ENCODE peak calls at places on chromosome 15, in four cellular contexts. F is tibial nerve, T is stomach, K is transverse colon. M is an unnamed sample.
A peak's percentile ranks its signal among the peaks of the same experiment; 100 is the strongest.

GRCh38 chr15:80003934-80004472 is 33.0 kb upstream of the BCL2A1 start:
- DNase-seq in F (no peak), T (no peak), K (no peak), M (no peak)

GRCh38 chr15:51781506-51781905 is 30.1 kb downstream of the TMOD2 start:
- DNase-seq in F (no peak), T (no peak), K (no peak), M (no peak)

GRCh38 chr15:27850961-27851636 is 248.0 kb downstream of the OCA2 start:
- DNase-seq in F (no peak), T (peak; percentile 7), K (no peak), M (no peak)

GRCh38 chr15:31457631-31458526 is 131.2 kb downstream of the KLF13 start:
- DNase-seq in F (no peak), T (peak; percentile 23), K (no peak), M (no peak)

GRCh38 chr15:96273317-96274086 is 57.0 kb upstream of the NR2F2 start:
- DNase-seq in F (no peak), T (no peak), K (no peak), M (no peak)

GRCh38 chr15:29018406-29018805 is 132.6 kb downstream of the APBA2 start:
- DNase-seq in F (no peak), T (peak; percentile 8), K (no peak), M (no peak)

GRCh38 chr15:53694534-53694874 is 65.0 kb downstream of the WDR72 start:
- DNase-seq in F (no peak), T (no peak), K (no peak), M (no peak)

GRCh38 chr15:38195191-38195901 is 57.3 kb upstream of the SPRED1 start:
- DNase-seq in F (no peak), T (no peak), K (no peak), M (no peak)

GRCh38 chr15:93041159-93041547 is 47.9 kb downstream of the RGMA start:
- DNase-seq in F (no peak), T (no peak), K (no peak), M (no peak)

GRCh38 chr15:88664151-88664778 is 25.4 kb downstream of the ISG20 start:
- DNase-seq in F (no peak), T (peak; percentile 43), K (no peak), M (peak; percentile 55)

GRCh38 chr15:71730277-71731144 is 79.8 kb upstream of the NR2E3 start:
- DNase-seq in F (peak; percentile 73), T (peak; percentile 49), K (peak; percentile 44), M (no peak)

GRCh38 chr15:70526221-70526973 is 237.0 kb downstream of the UACA start:
- DNase-seq in F (peak; percentile 65), T (no peak), K (peak; percentile 33), M (no peak)

GRCh38 chr15:70357453-70357852 is 259.7 kb upstream of the TLE3 start:
- DNase-seq in F (no peak), T (no peak), K (no peak), M (no peak)

GRCh38 chr15:89367485-89368451 is 33.1 kb upstream of the POLG start:
- DNase-seq in F (no peak), T (no peak), K (no peak), M (no peak)

GRCh38 chr15:100981086-100981485 is 61.9 kb downstream of the LRRK1 start:
- DNase-seq in F (no peak), T (no peak), K (no peak), M (no peak)

GRCh38 chr15:89971592-89971997 is 29.5 kb upstream of the ZNF710 start:
- DNase-seq in F (no peak), T (peak; percentile 66), K (peak; percentile 73), M (no peak)

GRCh38 chr15:67680645-67681044 is 138.1 kb downstream of the MAP2K5 start:
- DNase-seq in F (no peak), T (no peak), K (no peak), M (no peak)

GRCh38 chr15:77075528-77075927 is 4.6 kb upstream of the TSPAN3 start:
- DNase-seq in F (no peak), T (peak; percentile 50), K (no peak), M (no peak)

GRCh38 chr15:93020976-93021772 is 67.8 kb downstream of the RGMA start:
- DNase-seq in F (no peak), T (no peak), K (no peak), M (no peak)

GRCh38 chr15:60751985-60752952 is 273.3 kb upstream of the ICE2 start:
- DNase-seq in F (peak; percentile 41), T (peak; percentile 35), K (peak; percentile 29), M (peak; percentile 88)

GRCh38 chr15:85757939-85758654 is 36.6 kb downstream of the KLHL25 start:
- DNase-seq in F (no peak), T (no peak), K (no peak), M (peak; percentile 56)

GRCh38 chr15:78033864-78034263 is 43.6 kb downstream of the TBC1D2B start:
- DNase-seq in F (no peak), T (peak; percentile 43), K (no peak), M (no peak)

GRCh38 chr15:84023636-84024035 is 211.9 kb upstream of the GOLGA6L4 start:
- DNase-seq in F (peak; percentile 38), T (no peak), K (peak; percentile 15), M (no peak)

GRCh38 chr15:32709295-32710033 is 8.3 kb upstream of the GREM1 start:
- DNase-seq in F (no peak), T (no peak), K (no peak), M (no peak)

GRCh38 chr15:32706704-32707103 is 11.1 kb upstream of the GREM1 start:
- DNase-seq in F (no peak), T (no peak), K (no peak), M (no peak)

GRCh38 chr15:32701863-32702262 is 15.9 kb upstream of the GREM1 start:
- DNase-seq in F (no peak), T (no peak), K (no peak), M (no peak)

GRCh38 chr15:32704343-32705076 is 13.3 kb upstream of the GREM1 start:
- DNase-seq in F (no peak), T (no peak), K (no peak), M (no peak)

DNA sequence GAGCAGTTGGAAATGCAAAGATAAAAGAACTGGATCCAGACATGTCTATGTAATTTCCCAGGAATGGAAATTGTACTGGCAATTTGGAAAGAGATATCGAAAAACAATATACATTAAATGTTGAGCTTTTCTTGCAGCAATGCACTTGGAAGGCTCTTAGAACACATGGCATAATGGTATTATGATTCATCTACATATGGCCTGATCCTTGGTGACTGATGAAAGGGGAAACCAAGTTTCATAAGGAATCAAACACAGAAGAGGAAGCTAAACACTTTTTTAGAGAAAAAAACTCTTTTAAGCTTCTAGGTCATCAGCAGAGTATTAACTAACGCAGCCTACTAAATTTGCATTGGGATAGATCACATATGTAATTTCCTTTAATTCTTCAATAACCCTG is 12.4 kb upstream of the GREM1 start:
- DNase-seq in F (no peak), T (no peak), K (no peak), M (no peak)
- H3K4me3 ChIP-seq in F (no peak overlapping the region), T (no peak overlapping the region), K (no peak overlapping the region), M (no peak overlapping the region)

GRCh38 chr15:87608238-87609028 is 648.1 kb downstream of the NTRK3 start:
- DNase-seq in F (no peak), T (no peak), K (no peak), M (no peak)
- TF ChIP-seq EP300 in F (no peak), T (no peak), K (no peak), M (no peak)

GRCh38 chr15:41558400-41559238 is at the start of gene TYRO3:
- DNase-seq in F (peak; percentile 43), T (peak; percentile 65), K (peak; percentile 66), M (peak; percentile 80)

GRCh38 chr15:41557673-41558399 is 1.2 kb upstream of the TYRO3 start:
- DNase-seq in F (peak; percentile 34), T (peak; percentile 69), K (peak; percentile 60), M (peak; percentile 78)

GRCh38 chr15:41561104-41561776 is 2.2 kb downstream of the TYRO3 start:
- DNase-seq in F (no peak), T (no peak), K (no peak), M (no peak)

GRCh38 chr15:41559489-41560177 is 621 bp downstream of the TYRO3 start:
- DNase-seq in F (no peak), T (no peak), K (no peak), M (no peak)

GRCh38 chr15:41559239-41559488 is 152 bp downstream of the TYRO3 start:
- DNase-seq in F (no peak), T (no peak), K (no peak), M (no peak)
- H3K4me3 ChIP-seq in F (peak overlapping the region; percentile 49), T (peak overlapping the region; percentile 73), K (peak overlapping the region; percentile 63), M (peak overlapping the region; percentile 58)

GRCh38 chr15:44426975-44427755 is at the start of gene CTDSPL2:
- DNase-seq in F (peak; percentile 92), T (peak; percentile 98), K (peak; percentile 98), M (peak; percentile 99)
- TF ChIP-seq EP300 in F (peak; percentile 51), T (no peak), K (no peak), M (no peak)

DNA sequence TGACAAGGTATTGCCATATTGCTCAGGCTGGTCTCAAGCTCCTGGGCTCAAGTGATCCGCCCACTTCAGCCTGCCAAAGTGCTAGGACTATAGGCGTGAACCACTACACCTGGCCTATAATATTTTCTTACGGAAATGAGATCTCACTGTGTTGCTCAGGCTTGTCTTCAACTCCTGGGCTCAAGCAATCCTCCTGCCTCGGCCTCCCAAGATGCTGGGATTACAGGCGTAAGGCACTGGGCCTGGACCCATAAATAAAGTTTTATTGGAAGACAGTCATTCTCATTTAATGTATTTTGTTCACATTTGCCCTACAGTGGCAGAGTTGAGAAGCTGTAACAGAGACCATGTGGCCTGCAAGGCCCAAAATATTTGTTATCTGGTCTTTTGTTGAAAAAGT is 142.1 kb downstream of the RBPMS2 start:
- DNase-seq in F (no peak), T (no peak), K (no peak), M (no peak)
- H3K4me3 ChIP-seq in F (no peak overlapping the region), T (no peak overlapping the region), K (no peak overlapping the region), M (no peak overlapping the region)

DNA sequence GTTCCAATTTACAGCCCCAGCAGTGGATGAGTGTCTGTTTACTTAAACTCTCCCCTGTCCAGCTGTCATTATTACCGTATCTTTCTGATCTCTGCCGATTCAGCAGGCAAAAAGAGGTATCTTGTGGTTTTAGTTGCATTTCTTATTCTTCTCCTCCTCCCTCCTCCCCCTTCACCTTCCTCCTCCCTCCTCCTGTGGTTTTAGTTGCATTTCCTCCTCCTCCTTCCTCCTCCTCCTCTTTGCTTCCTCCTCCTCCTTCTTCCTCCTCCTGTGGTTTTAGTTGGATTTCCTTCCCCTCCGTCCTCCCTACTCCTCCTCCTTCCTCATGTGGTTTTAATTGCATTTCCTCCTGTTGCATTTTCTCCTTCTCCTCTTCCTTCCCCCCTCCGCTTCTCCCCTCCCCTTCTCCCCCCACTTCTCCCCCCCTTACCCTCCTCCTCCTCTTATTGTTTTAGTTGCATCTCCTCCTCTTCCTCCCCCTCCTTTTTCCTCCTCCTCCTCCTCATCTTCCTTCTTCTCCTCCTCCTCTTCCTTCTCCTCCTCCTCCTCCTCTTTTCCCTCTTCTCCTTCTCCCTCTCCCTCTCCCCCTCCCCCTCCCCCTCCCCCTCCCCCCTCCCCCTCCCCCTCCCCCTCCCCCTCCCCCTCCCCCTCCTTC is 25.3 kb upstream of the VPS33B start:
- DNase-seq in F (no peak), T (no peak), K (no peak), M (no peak)
- TF ChIP-seq EP300 in F (no peak), T (no peak), K (no peak), M (no peak)

M was measured in sigmoid colon.